ENCODE peak calls at places on chromosomes 7 and 10, in four cellular contexts. L is transverse colon, V is tibial nerve, R is NCI-H510A treated with DMSO at 0.1 percent for 48 hours. Y is an unnamed sample.
A peak's percentile ranks its signal among the peaks of the same experiment; 100 is the strongest.

GRCh38 chr10:21534611-21535493 is 820 bp downstream of the MLLT10 start:
- DNase-seq in R (no peak), L (peak; percentile 68), V (peak; percentile 43), Y (peak; percentile 75)

GRCh38 chr7:150800576-150801241 is at the start of gene TMEM176A:
- DNase-seq in V (no peak), R (no peak), L (peak; percentile 67), Y (no peak)

GRCh38 chr7:105718511-105718925 is 137.2 kb upstream of the EFCAB10 start:
- DNase-seq in R (no peak), L (no peak), V (no peak), Y (no peak)

GRCh38 chr10:67663449-67664087 is 32.4 kb downstream of the CTNNA3 start:
- DNase-seq in L (no peak), R (no peak), V (no peak), Y (no peak)

GRCh38 chr7:42549866-42550485 is 313.0 kb upstream of the GLI3 start:
- DNase-seq in R (no peak), L (no peak), V (no peak), Y (no peak)

GRCh38 chr10:55631071-55631654 is 729.9 kb downstream of the ZWINT start:
- DNase-seq in V (no peak), L (peak; percentile 31), R (peak; percentile 83), Y (no peak)

GRCh38 chr7:82049442-82049841 is 279.6 kb upstream of the HGF start:
- DNase-seq in L (no peak), V (no peak), R (no peak), Y (no peak)

GRCh38 chr7:148540041-148540738 is 50.4 kb upstream of the C7orf33 start:
- DNase-seq in V (peak; percentile 18), L (no peak), R (no peak), Y (peak; percentile 88)

GRCh38 chr10:52221937-52222336 is 92.1 kb upstream of the DKK1 start:
- DNase-seq in V (no peak), L (no peak), R (no peak), Y (no peak)

GRCh38 chr10:94066411-94066810 is 72.7 kb downstream of the PLCE1 start:
- DNase-seq in V (peak; percentile 15), R (no peak), L (no peak), Y (no peak)

GRCh38 chr7:24788956-24789576 is 31.8 kb upstream of the GSDME start:
- DNase-seq in V (no peak), R (no peak), L (no peak), Y (no peak)